ENCODE peak calls at places on chromosomes 4 and X, in six cellular contexts. One of them, this sample, is unnamed.

GRCh38 chr4:55768291-55768690 is 51.3 kb upstream of the EXOC1L start:
- DNase-seq in activated CD4-positive, alpha-beta T cell treated with anti-CD3 and anti-CD28 coated beads, Interleukin-2, amount 50 U/mL, for 24 hours: no peak
- DNase-seq in skeletal muscle cell: peak
- DNase-seq in AG08395: peak
- DNase-seq in ELF-1: peak
- DNase-seq in anterior cingulate cortex: no peak
- DNase-seq in this sample: no peak

GRCh38 chr4:78477276-78477675 is 74.3 kb upstream of the ANXA3 start:
- DNase-seq in anterior cingulate cortex: no peak
- DNase-seq in skeletal muscle cell: peak
- DNase-seq in ELF-1: no peak
- DNase-seq in activated CD4-positive, alpha-beta T cell treated with anti-CD3 and anti-CD28 coated beads, Interleukin-2, amount 50 U/mL, for 24 hours: no peak
- DNase-seq in AG08395: peak
- DNase-seq in this sample: no peak

GRCh38 chr4:184471872-184472539 is 2.3 kb downstream of the IRF2 start:
- DNase-seq in skeletal muscle cell: no peak
- DNase-seq in anterior cingulate cortex: no peak
- DNase-seq in AG08395: peak
- DNase-seq in ELF-1: no peak
- DNase-seq in activated CD4-positive, alpha-beta T cell treated with anti-CD3 and anti-CD28 coated beads, Interleukin-2, amount 50 U/mL, for 24 hours: no peak
- DNase-seq in this sample: no peak

GRCh38 chr4:55358668-55359067 is 12.6 kb downstream of the SRD5A3 start:
- DNase-seq in AG08395: peak
- DNase-seq in activated CD4-positive, alpha-beta T cell treated with anti-CD3 and anti-CD28 coated beads, Interleukin-2, amount 50 U/mL, for 24 hours: peak
- DNase-seq in skeletal muscle cell: peak
- DNase-seq in ELF-1: no peak
- DNase-seq in anterior cingulate cortex: no peak
- DNase-seq in this sample: no peak

GRCh38 chr4:55409468-55410171 is 13.9 kb downstream of the TMEM165 start:
- DNase-seq in AG08395: peak
- DNase-seq in ELF-1: peak
- DNase-seq in skeletal muscle cell: no peak
- DNase-seq in activated CD4-positive, alpha-beta T cell treated with anti-CD3 and anti-CD28 coated beads, Interleukin-2, amount 50 U/mL, for 24 hours: no peak
- DNase-seq in anterior cingulate cortex: no peak
- DNase-seq in this sample: no peak

GRCh38 chr4:88722828-88723227 is 25.2 kb upstream of the NAP1L5 start:
- DNase-seq in AG08395: no peak
- DNase-seq in activated CD4-positive, alpha-beta T cell treated with anti-CD3 and anti-CD28 coated beads, Interleukin-2, amount 50 U/mL, for 24 hours: no peak
- DNase-seq in ELF-1: no peak
- DNase-seq in anterior cingulate cortex: no peak
- DNase-seq in skeletal muscle cell: no peak
- DNase-seq in this sample: no peak

GRCh38 chrX:95346854-95347253 is 1337.8 kb upstream of the DIAPH2 start:
- DNase-seq in ELF-1: no peak
- DNase-seq in activated CD4-positive, alpha-beta T cell treated with anti-CD3 and anti-CD28 coated beads, Interleukin-2, amount 50 U/mL, for 24 hours: no peak
- DNase-seq in AG08395: no peak
- DNase-seq in anterior cingulate cortex: no peak
- DNase-seq in skeletal muscle cell: no peak
- DNase-seq in this sample: no peak

GRCh38 chr4:98261291-98262271 is at the start of gene RAP1GDS1:
- DNase-seq in skeletal muscle cell: peak
- DNase-seq in anterior cingulate cortex: peak
- DNase-seq in ELF-1: peak
- DNase-seq in activated CD4-positive, alpha-beta T cell treated with anti-CD3 and anti-CD28 coated beads, Interleukin-2, amount 50 U/mL, for 24 hours: peak
- DNase-seq in AG08395: peak
- DNase-seq in this sample: peak

GRCh38 chr4:182653596-182653995 is 263.6 kb downstream of the DCTD start:
- DNase-seq in AG08395: no peak
- DNase-seq in skeletal muscle cell: peak
- DNase-seq in anterior cingulate cortex: no peak
- DNase-seq in activated CD4-positive, alpha-beta T cell treated with anti-CD3 and anti-CD28 coated beads, Interleukin-2, amount 50 U/mL, for 24 hours: no peak
- DNase-seq in ELF-1: no peak
- DNase-seq in this sample: no peak

GRCh38 chr4:153232768-153233167 is 28.5 kb downstream of the TRIM2 start:
- DNase-seq in skeletal muscle cell: no peak
- DNase-seq in ELF-1: peak
- DNase-seq in activated CD4-positive, alpha-beta T cell treated with anti-CD3 and anti-CD28 coated beads, Interleukin-2, amount 50 U/mL, for 24 hours: no peak
- DNase-seq in anterior cingulate cortex: no peak
- DNase-seq in AG08395: no peak
- DNase-seq in this sample: no peak

GRCh38 chr4:41318839-41319530 is 62.3 kb downstream of the UCHL1 start:
- DNase-seq in ELF-1: peak
- DNase-seq in activated CD4-positive, alpha-beta T cell treated with anti-CD3 and anti-CD28 coated beads, Interleukin-2, amount 50 U/mL, for 24 hours: no peak
- DNase-seq in anterior cingulate cortex: no peak
- DNase-seq in skeletal muscle cell: no peak
- DNase-seq in AG08395: no peak
- DNase-seq in this sample: no peak

GRCh38 chr4:87038837-87039715 is 104.3 kb downstream of the AFF1 start:
- DNase-seq in ELF-1: peak
- DNase-seq in activated CD4-positive, alpha-beta T cell treated with anti-CD3 and anti-CD28 coated beads, Interleukin-2, amount 50 U/mL, for 24 hours: no peak
- DNase-seq in skeletal muscle cell: peak
- DNase-seq in AG08395: peak
- DNase-seq in anterior cingulate cortex: no peak
- DNase-seq in this sample: peak

GRCh38 chr4:184988611-184989010 is 29.7 kb upstream of the HELT start:
- DNase-seq in activated CD4-positive, alpha-beta T cell treated with anti-CD3 and anti-CD28 coated beads, Interleukin-2, amount 50 U/mL, for 24 hours: no peak
- DNase-seq in skeletal muscle cell: no peak
- DNase-seq in ELF-1: no peak
- DNase-seq in anterior cingulate cortex: no peak
- DNase-seq in AG08395: no peak
- DNase-seq in this sample: no peak

GRCh38 chr4:10117424-10118354 is 1.1 kb upstream of the WDR1 start:
- DNase-seq in activated CD4-positive, alpha-beta T cell treated with anti-CD3 and anti-CD28 coated beads, Interleukin-2, amount 50 U/mL, for 24 hours: no peak
- DNase-seq in anterior cingulate cortex: no peak
- DNase-seq in skeletal muscle cell: no peak
- DNase-seq in AG08395: no peak
- DNase-seq in ELF-1: peak
- DNase-seq in this sample: no peak

GRCh38 chr4:5753766-5754528 is 42.9 kb downstream of the EVC start:
- DNase-seq in anterior cingulate cortex: no peak
- DNase-seq in skeletal muscle cell: peak
- DNase-seq in AG08395: peak
- DNase-seq in activated CD4-positive, alpha-beta T cell treated with anti-CD3 and anti-CD28 coated beads, Interleukin-2, amount 50 U/mL, for 24 hours: no peak
- DNase-seq in ELF-1: no peak
- DNase-seq in this sample: no peak

GRCh38 chr4:31169851-31170250 is 449.7 kb downstream of the PCDH7 start:
- DNase-seq in activated CD4-positive, alpha-beta T cell treated with anti-CD3 and anti-CD28 coated beads, Interleukin-2, amount 50 U/mL, for 24 hours: no peak
- DNase-seq in skeletal muscle cell: no peak
- DNase-seq in AG08395: no peak
- DNase-seq in anterior cingulate cortex: no peak
- DNase-seq in ELF-1: no peak
- DNase-seq in this sample: no peak

GRCh38 chrX:13283968-13284914 is 35.6 kb downstream of the ATXN3L start:
- DNase-seq in skeletal muscle cell: peak
- DNase-seq in AG08395: peak
- DNase-seq in activated CD4-positive, alpha-beta T cell treated with anti-CD3 and anti-CD28 coated beads, Interleukin-2, amount 50 U/mL, for 24 hours: no peak
- DNase-seq in anterior cingulate cortex: no peak
- DNase-seq in ELF-1: peak
- DNase-seq in this sample: no peak

GRCh38 chrX:120334603-120335002 is 23.3 kb upstream of the TMEM255A start:
- DNase-seq in ELF-1: no peak
- DNase-seq in activated CD4-positive, alpha-beta T cell treated with anti-CD3 and anti-CD28 coated beads, Interleukin-2, amount 50 U/mL, for 24 hours: no peak
- DNase-seq in AG08395: no peak
- DNase-seq in skeletal muscle cell: no peak
- DNase-seq in anterior cingulate cortex: no peak
- DNase-seq in this sample: no peak

GRCh38 chr4:13248621-13249298 is 235.4 kb downstream of the RAB28 start:
- DNase-seq in AG08395: peak
- DNase-seq in anterior cingulate cortex: no peak
- DNase-seq in activated CD4-positive, alpha-beta T cell treated with anti-CD3 and anti-CD28 coated beads, Interleukin-2, amount 50 U/mL, for 24 hours: no peak
- DNase-seq in skeletal muscle cell: no peak
- DNase-seq in ELF-1: no peak
- DNase-seq in this sample: no peak

GRCh38 chr4:2823671-2824328 is 19.8 kb upstream of the ADD1 start:
- DNase-seq in anterior cingulate cortex: no peak
- DNase-seq in activated CD4-positive, alpha-beta T cell treated with anti-CD3 and anti-CD28 coated beads, Interleukin-2, amount 50 U/mL, for 24 hours: no peak
- DNase-seq in skeletal muscle cell: no peak
- DNase-seq in AG08395: no peak
- DNase-seq in ELF-1: no peak
- DNase-seq in this sample: no peak

GRCh38 chrX:128458888-128459287 is 406.7 kb upstream of the ACTRT1 start:
- DNase-seq in AG08395: no peak
- DNase-seq in ELF-1: no peak
- DNase-seq in skeletal muscle cell: peak
- DNase-seq in anterior cingulate cortex: no peak
- DNase-seq in activated CD4-positive, alpha-beta T cell treated with anti-CD3 and anti-CD28 coated beads, Interleukin-2, amount 50 U/mL, for 24 hours: no peak
- DNase-seq in this sample: no peak

GRCh38 chrX:101442095-101442494 is 34.1 kb downstream of the HNRNPH2 start:
- DNase-seq in AG08395: no peak
- DNase-seq in activated CD4-positive, alpha-beta T cell treated with anti-CD3 and anti-CD28 coated beads, Interleukin-2, amount 50 U/mL, for 24 hours: no peak
- DNase-seq in ELF-1: no peak
- DNase-seq in skeletal muscle cell: no peak
- DNase-seq in anterior cingulate cortex: no peak
- DNase-seq in this sample: no peak

GRCh38 chrX:56920338-56920997 is 74.9 kb downstream of the SPIN3 start:
- DNase-seq in AG08395: no peak
- DNase-seq in anterior cingulate cortex: no peak
- DNase-seq in activated CD4-positive, alpha-beta T cell treated with anti-CD3 and anti-CD28 coated beads, Interleukin-2, amount 50 U/mL, for 24 hours: no peak
- DNase-seq in skeletal muscle cell: no peak
- DNase-seq in ELF-1: no peak
- DNase-seq in this sample: no peak

GRCh38 chr4:17511041-17511949 is 595 bp downstream of the QDPR start:
- DNase-seq in skeletal muscle cell: no peak
- DNase-seq in AG08395: peak
- DNase-seq in activated CD4-positive, alpha-beta T cell treated with anti-CD3 and anti-CD28 coated beads, Interleukin-2, amount 50 U/mL, for 24 hours: peak
- DNase-seq in anterior cingulate cortex: peak
- DNase-seq in ELF-1: peak
- DNase-seq in this sample: no peak

GRCh38 chr4:168218663-168219062 is 99.9 kb downstream of the DDX60 start:
- DNase-seq in anterior cingulate cortex: no peak
- DNase-seq in skeletal muscle cell: peak
- DNase-seq in activated CD4-positive, alpha-beta T cell treated with anti-CD3 and anti-CD28 coated beads, Interleukin-2, amount 50 U/mL, for 24 hours: no peak
- DNase-seq in AG08395: peak
- DNase-seq in ELF-1: no peak
- DNase-seq in this sample: no peak

GRCh38 chr4:94475794-94476193 is 24.1 kb downstream of the PDLIM5 start:
- DNase-seq in anterior cingulate cortex: no peak
- DNase-seq in AG08395: no peak
- DNase-seq in skeletal muscle cell: no peak
- DNase-seq in ELF-1: no peak
- DNase-seq in activated CD4-positive, alpha-beta T cell treated with anti-CD3 and anti-CD28 coated beads, Interleukin-2, amount 50 U/mL, for 24 hours: no peak
- DNase-seq in this sample: no peak

GRCh38 chr4:2096073-2096609 is 37.0 kb downstream of the NAT8L start:
- DNase-seq in AG08395: no peak
- DNase-seq in anterior cingulate cortex: no peak
- DNase-seq in activated CD4-positive, alpha-beta T cell treated with anti-CD3 and anti-CD28 coated beads, Interleukin-2, amount 50 U/mL, for 24 hours: no peak
- DNase-seq in skeletal muscle cell: no peak
- DNase-seq in ELF-1: peak
- DNase-seq in this sample: no peak

GRCh38 chr4:100299441-100299840 is 109.2 kb upstream of the DDIT4L start:
- DNase-seq in ELF-1: no peak
- DNase-seq in skeletal muscle cell: no peak
- DNase-seq in activated CD4-positive, alpha-beta T cell treated with anti-CD3 and anti-CD28 coated beads, Interleukin-2, amount 50 U/mL, for 24 hours: no peak
- DNase-seq in anterior cingulate cortex: no peak
- DNase-seq in AG08395: peak
- DNase-seq in this sample: no peak

GRCh38 chr4:3266076-3266475 is 17.1 kb downstream of the MSANTD1 start:
- DNase-seq in anterior cingulate cortex: no peak
- DNase-seq in activated CD4-positive, alpha-beta T cell treated with anti-CD3 and anti-CD28 coated beads, Interleukin-2, amount 50 U/mL, for 24 hours: no peak
- DNase-seq in ELF-1: no peak
- DNase-seq in AG08395: no peak
- DNase-seq in skeletal muscle cell: no peak
- DNase-seq in this sample: no peak

GRCh38 chrX:100264200-100264599 is 145.9 kb downstream of the PCDH19 start:
- DNase-seq in ELF-1: no peak
- DNase-seq in skeletal muscle cell: no peak
- DNase-seq in anterior cingulate cortex: no peak
- DNase-seq in AG08395: no peak
- DNase-seq in activated CD4-positive, alpha-beta T cell treated with anti-CD3 and anti-CD28 coated beads, Interleukin-2, amount 50 U/mL, for 24 hours: no peak
- DNase-seq in this sample: no peak

GRCh38 chr4:142248946-142249345 is 597.2 kb downstream of the INPP4B start:
- DNase-seq in anterior cingulate cortex: no peak
- DNase-seq in AG08395: peak
- DNase-seq in skeletal muscle cell: peak
- DNase-seq in ELF-1: no peak
- DNase-seq in activated CD4-positive, alpha-beta T cell treated with anti-CD3 and anti-CD28 coated beads, Interleukin-2, amount 50 U/mL, for 24 hours: no peak
- DNase-seq in this sample: no peak

GRCh38 chr4:73895201-73896177 is 26.3 kb downstream of the CXCL1 start:
- DNase-seq in activated CD4-positive, alpha-beta T cell treated with anti-CD3 and anti-CD28 coated beads, Interleukin-2, amount 50 U/mL, for 24 hours: no peak
- DNase-seq in ELF-1: no peak
- DNase-seq in skeletal muscle cell: no peak
- DNase-seq in AG08395: no peak
- DNase-seq in anterior cingulate cortex: no peak
- DNase-seq in this sample: no peak

GRCh38 chr4:8189551-8190466 is 9.3 kb upstream of the SH3TC1 start:
- DNase-seq in activated CD4-positive, alpha-beta T cell treated with anti-CD3 and anti-CD28 coated beads, Interleukin-2, amount 50 U/mL, for 24 hours: no peak
- DNase-seq in ELF-1: no peak
- DNase-seq in skeletal muscle cell: no peak
- DNase-seq in anterior cingulate cortex: no peak
- DNase-seq in AG08395: no peak
- DNase-seq in this sample: no peak

GRCh38 chr4:140427104-140427918 is at the start of gene CLGN:
- DNase-seq in AG08395: peak
- DNase-seq in skeletal muscle cell: no peak
- DNase-seq in activated CD4-positive, alpha-beta T cell treated with anti-CD3 and anti-CD28 coated beads, Interleukin-2, amount 50 U/mL, for 24 hours: peak
- DNase-seq in anterior cingulate cortex: peak
- DNase-seq in ELF-1: peak
- DNase-seq in this sample: peak

GRCh38 chr4:11704136-11704535 is 275.4 kb upstream of the HS3ST1 start:
- DNase-seq in activated CD4-positive, alpha-beta T cell treated with anti-CD3 and anti-CD28 coated beads, Interleukin-2, amount 50 U/mL, for 24 hours: no peak
- DNase-seq in AG08395: no peak
- DNase-seq in ELF-1: no peak
- DNase-seq in anterior cingulate cortex: no peak
- DNase-seq in skeletal muscle cell: no peak
- DNase-seq in this sample: no peak

GRCh38 chr4:10584042-10584441 is 100.5 kb downstream of the CLNK start:
- DNase-seq in anterior cingulate cortex: no peak
- DNase-seq in skeletal muscle cell: peak
- DNase-seq in AG08395: peak
- DNase-seq in activated CD4-positive, alpha-beta T cell treated with anti-CD3 and anti-CD28 coated beads, Interleukin-2, amount 50 U/mL, for 24 hours: no peak
- DNase-seq in ELF-1: peak
- DNase-seq in this sample: no peak

GRCh38 chr4:112284662-112285411 is 867 bp downstream of the TIFA start:
- DNase-seq in AG08395: peak
- DNase-seq in anterior cingulate cortex: no peak
- DNase-seq in skeletal muscle cell: no peak
- DNase-seq in activated CD4-positive, alpha-beta T cell treated with anti-CD3 and anti-CD28 coated beads, Interleukin-2, amount 50 U/mL, for 24 hours: no peak
- DNase-seq in ELF-1: no peak
- DNase-seq in this sample: no peak

GRCh38 chr4:182547435-182547834 is 304.2 kb downstream of the TENM3 start:
- DNase-seq in activated CD4-positive, alpha-beta T cell treated with anti-CD3 and anti-CD28 coated beads, Interleukin-2, amount 50 U/mL, for 24 hours: no peak
- DNase-seq in ELF-1: no peak
- DNase-seq in skeletal muscle cell: no peak
- DNase-seq in AG08395: no peak
- DNase-seq in anterior cingulate cortex: no peak
- DNase-seq in this sample: no peak

GRCh38 chr4:168398589-168398988 is 80.0 kb upstream of the DDX60 start:
- DNase-seq in ELF-1: no peak
- DNase-seq in anterior cingulate cortex: no peak
- DNase-seq in skeletal muscle cell: no peak
- DNase-seq in AG08395: no peak
- DNase-seq in activated CD4-positive, alpha-beta T cell treated with anti-CD3 and anti-CD28 coated beads, Interleukin-2, amount 50 U/mL, for 24 hours: no peak
- DNase-seq in this sample: no peak

This sample was measured in GOT3.